ENCODE peak calls at places on chromosomes 16 and 17, in six cellular contexts. One of them, this sample, is unnamed.

GRCh38 chr16:27483624-27484023 is 66.1 kb downstream of the GTF3C1 start:
- DNase-seq in endothelial cell of umbilical vein: peak
- DNase-seq in HepG2: no peak
- DNase-seq in K562: no peak
- DNase-seq in GM12878: no peak
- DNase-seq in A549: no peak
- DNase-seq in this sample: no peak

GRCh38 chr17:59185997-59186396 is 23.8 kb upstream of the SMG8 start:
- DNase-seq in GM12878: no peak
- DNase-seq in A549: no peak
- DNase-seq in HepG2: no peak
- DNase-seq in endothelial cell of umbilical vein: no peak
- DNase-seq in K562: no peak
- DNase-seq in this sample: no peak

GRCh38 chr16:89906141-89907025 is 12.3 kb upstream of the MC1R start:
- DNase-seq in HepG2: no peak
- DNase-seq in K562: no peak
- DNase-seq in GM12878: no peak
- DNase-seq in A549: no peak
- DNase-seq in endothelial cell of umbilical vein: no peak
- DNase-seq in this sample: no peak

GRCh38 chr17:32357615-32358014 is 7.7 kb downstream of the ZNF207 start:
- DNase-seq in A549: no peak
- DNase-seq in K562: no peak
- DNase-seq in endothelial cell of umbilical vein: no peak
- DNase-seq in HepG2: no peak
- DNase-seq in GM12878: no peak
- DNase-seq in this sample: no peak

GRCh38 chr17:82201498-82201910 is 11.1 kb downstream of the CCDC57 start:
- DNase-seq in HepG2: no peak
- DNase-seq in GM12878: no peak
- DNase-seq in endothelial cell of umbilical vein: no peak
- DNase-seq in K562: no peak
- DNase-seq in A549: no peak
- DNase-seq in this sample: no peak

GRCh38 chr17:54754560-54754959 is 146.1 kb upstream of the TOM1L1 start:
- DNase-seq in K562: peak
- DNase-seq in A549: peak
- DNase-seq in GM12878: no peak
- DNase-seq in endothelial cell of umbilical vein: no peak
- DNase-seq in HepG2: peak
- DNase-seq in this sample: peak

GRCh38 chr16:81522141-81522701 is 77.6 kb downstream of the CMIP start:
- DNase-seq in HepG2: no peak
- DNase-seq in A549: peak
- DNase-seq in K562: peak
- DNase-seq in GM12878: no peak
- DNase-seq in endothelial cell of umbilical vein: no peak
- DNase-seq in this sample: no peak

GRCh38 chr17:7763919-7764318 is 46.4 kb downstream of the DNAH2 start:
- DNase-seq in endothelial cell of umbilical vein: no peak
- DNase-seq in A549: no peak
- DNase-seq in GM12878: no peak
- DNase-seq in K562: no peak
- DNase-seq in HepG2: no peak
- DNase-seq in this sample: no peak

GRCh38 chr16:8905168-8905762 is 23.1 kb downstream of the LITAFD start:
- DNase-seq in GM12878: no peak
- DNase-seq in endothelial cell of umbilical vein: peak
- DNase-seq in A549: peak
- DNase-seq in HepG2: peak
- DNase-seq in K562: no peak
- DNase-seq in this sample: peak

GRCh38 chr17:82716383-82717181 is at the start of gene FN3KRP:
- DNase-seq in A549: peak
- DNase-seq in GM12878: peak
- DNase-seq in K562: peak
- DNase-seq in HepG2: peak
- DNase-seq in endothelial cell of umbilical vein: peak
- DNase-seq in this sample: peak

GRCh38 chr16:11994187-11995119 is 17.9 kb downstream of the SNX29 start:
- DNase-seq in K562: no peak
- DNase-seq in endothelial cell of umbilical vein: peak
- DNase-seq in HepG2: peak
- DNase-seq in A549: no peak
- DNase-seq in GM12878: no peak
- DNase-seq in this sample: peak

GRCh38 chr17:63714550-63715277 is 14.8 kb upstream of the LIMD2 start:
- DNase-seq in HepG2: no peak
- DNase-seq in K562: no peak
- DNase-seq in endothelial cell of umbilical vein: no peak
- DNase-seq in A549: no peak
- DNase-seq in GM12878: no peak
- DNase-seq in this sample: no peak

GRCh38 chr17:21378553-21378952 is 2.4 kb downstream of the KCNJ12 start:
- DNase-seq in K562: peak
- DNase-seq in HepG2: no peak
- DNase-seq in A549: no peak
- DNase-seq in endothelial cell of umbilical vein: no peak
- DNase-seq in GM12878: no peak
- DNase-seq in this sample: no peak

GRCh38 chr17:21377821-21378396 is 1.8 kb downstream of the KCNJ12 start:
- DNase-seq in endothelial cell of umbilical vein: no peak
- DNase-seq in A549: no peak
- DNase-seq in K562: no peak
- DNase-seq in HepG2: no peak
- DNase-seq in GM12878: no peak
- DNase-seq in this sample: no peak

GRCh38 chr17:21376585-21376834 is 353 bp downstream of the KCNJ12 start:
- DNase-seq in K562: peak
- DNase-seq in endothelial cell of umbilical vein: no peak
- DNase-seq in GM12878: no peak
- DNase-seq in A549: no peak
- DNase-seq in HepG2: no peak
- DNase-seq in this sample: no peak

GRCh38 chr17:21375757-21376584 is at the start of gene KCNJ12:
- DNase-seq in A549: peak
- DNase-seq in endothelial cell of umbilical vein: peak
- DNase-seq in HepG2: no peak
- DNase-seq in GM12878: no peak
- DNase-seq in K562: no peak
- DNase-seq in this sample: no peak

DNA sequence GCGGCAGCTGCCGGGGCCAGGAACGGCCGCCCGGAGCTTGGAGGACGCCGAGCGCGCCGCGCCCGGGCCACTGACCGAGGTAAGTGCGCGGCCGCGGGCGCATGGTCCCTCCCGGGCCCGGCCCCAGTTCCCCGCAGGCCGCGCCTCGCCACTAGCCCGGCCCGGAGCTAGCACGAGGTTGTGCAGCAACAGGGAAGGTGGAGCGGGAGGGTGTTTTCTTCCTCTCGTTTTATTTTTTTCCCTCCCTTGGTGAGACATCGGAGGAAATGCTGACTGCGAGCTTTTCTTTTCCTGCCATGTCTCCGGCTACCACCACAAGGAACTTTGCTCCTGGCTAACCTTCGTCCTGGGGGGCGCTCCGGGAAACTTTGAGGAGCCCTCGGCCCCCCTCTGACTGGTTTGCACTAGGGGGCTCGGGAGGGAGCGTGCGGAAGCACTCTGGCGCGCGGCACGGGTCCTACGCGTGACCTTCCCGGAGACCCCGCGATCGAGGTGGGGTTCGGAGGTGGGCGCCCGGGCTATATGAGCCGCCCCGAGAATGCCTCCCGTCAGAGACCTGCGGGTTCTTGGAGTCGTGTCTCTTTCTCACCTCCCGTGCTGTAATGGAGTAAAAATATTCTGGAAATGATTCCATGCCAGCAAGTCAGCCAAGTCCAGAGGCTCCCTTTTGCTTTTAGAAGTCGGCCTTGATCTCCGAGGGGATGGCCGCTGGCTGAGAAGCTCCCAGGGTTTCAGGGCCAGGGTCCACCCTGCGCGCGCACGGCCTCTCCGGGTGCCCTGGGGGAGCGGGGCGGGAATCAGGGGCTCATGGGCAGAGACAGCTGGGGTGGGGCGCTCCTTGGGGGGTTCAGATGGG is 906 bp downstream of the KCNJ12 start:
- DNase-seq in A549: peak
- DNase-seq in GM12878: no peak
- DNase-seq in HepG2: no peak
- DNase-seq in endothelial cell of umbilical vein: peak
- DNase-seq in K562: peak
- DNase-seq in this sample: peak
- TF ChIP-seq MYC in A549: peak
- TF ChIP-seq MYC in GM12878: no peak
- TF ChIP-seq MYC in HepG2: no peak
- TF ChIP-seq MYC in endothelial cell of umbilical vein: no peak
- TF ChIP-seq MYC in K562: no peak
- TF ChIP-seq MYC in this sample: no peak

DNA sequence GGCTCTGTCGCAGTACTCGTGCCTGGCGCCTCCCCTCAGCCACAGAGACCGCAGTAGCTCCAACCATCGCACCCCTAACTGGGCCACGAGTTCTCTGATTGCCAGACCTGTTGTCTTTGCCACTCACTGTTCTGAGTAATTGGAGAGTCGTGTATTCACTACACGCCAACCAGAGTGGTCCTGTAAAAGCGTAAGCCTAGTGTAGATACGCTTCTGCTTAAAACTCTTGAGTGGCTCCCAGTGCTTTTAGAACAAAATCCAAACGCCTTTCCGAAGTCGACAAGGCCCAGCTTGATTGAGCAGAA is 449 bp downstream of the PRMT7 start:
- DNase-seq in GM12878: no peak
- DNase-seq in K562: no peak
- DNase-seq in HepG2: peak
- DNase-seq in endothelial cell of umbilical vein: no peak
- DNase-seq in A549: no peak
- DNase-seq in this sample: peak
- TF ChIP-seq MYC in GM12878: no peak
- TF ChIP-seq MYC in K562: no peak
- TF ChIP-seq MYC in HepG2: no peak
- TF ChIP-seq MYC in endothelial cell of umbilical vein: no peak
- TF ChIP-seq MYC in A549: no peak
- TF ChIP-seq MYC in this sample: no peak

DNA sequence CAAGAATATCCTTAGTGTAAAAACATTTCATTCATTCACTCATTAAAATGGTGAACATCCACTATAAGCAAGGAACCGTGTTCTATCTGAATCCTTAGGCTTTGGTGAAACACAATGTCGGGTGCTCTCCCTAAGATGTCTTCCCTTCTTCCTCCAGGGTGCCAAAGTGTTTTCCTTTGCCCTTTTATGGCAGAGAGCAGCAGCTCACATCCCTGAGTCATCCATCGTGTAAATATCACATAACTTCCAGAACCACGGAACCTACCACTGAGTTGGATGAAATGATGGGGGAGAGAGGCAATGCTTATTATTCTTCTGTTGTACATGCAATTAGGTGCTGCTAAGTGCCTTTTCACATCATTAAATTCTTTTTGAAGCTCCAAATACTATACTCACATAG is 50.2 kb downstream of the DNAH3 start:
- DNase-seq in GM12878: no peak
- DNase-seq in K562: no peak
- DNase-seq in A549: peak
- DNase-seq in endothelial cell of umbilical vein: no peak
- DNase-seq in HepG2: no peak
- DNase-seq in this sample: no peak
- TF ChIP-seq MYC in GM12878: no peak
- TF ChIP-seq MYC in K562: no peak
- TF ChIP-seq MYC in A549: no peak
- TF ChIP-seq MYC in endothelial cell of umbilical vein: no peak
- TF ChIP-seq MYC in HepG2: no peak
- TF ChIP-seq MYC in this sample: no peak

GRCh38 chr17:64785050-64785449 is 122.9 kb upstream of the SMURF2 start:
- DNase-seq in HepG2: no peak
- DNase-seq in endothelial cell of umbilical vein: no peak
- DNase-seq in A549: no peak
- DNase-seq in GM12878: no peak
- DNase-seq in K562: no peak
- DNase-seq in this sample: no peak
- TF ChIP-seq MYC in HepG2: no peak
- TF ChIP-seq MYC in endothelial cell of umbilical vein: no peak
- TF ChIP-seq MYC in A549: no peak
- TF ChIP-seq MYC in GM12878: no peak
- TF ChIP-seq MYC in K562: no peak
- TF ChIP-seq MYC in this sample: no peak

GRCh38 chr16:1068451-1068850 is 4.1 kb upstream of the SSTR5 start:
- DNase-seq in K562: no peak
- DNase-seq in endothelial cell of umbilical vein: no peak
- DNase-seq in A549: no peak
- DNase-seq in HepG2: no peak
- DNase-seq in GM12878: no peak
- DNase-seq in this sample: no peak

GRCh38 chr16:1069154-1069553 is 3.4 kb upstream of the SSTR5 start:
- DNase-seq in K562: no peak
- DNase-seq in endothelial cell of umbilical vein: no peak
- DNase-seq in GM12878: no peak
- DNase-seq in A549: no peak
- DNase-seq in HepG2: no peak
- DNase-seq in this sample: no peak

GRCh38 chr16:1067629-1068028 is 4.9 kb upstream of the SSTR5 start:
- DNase-seq in GM12878: no peak
- DNase-seq in endothelial cell of umbilical vein: no peak
- DNase-seq in K562: no peak
- DNase-seq in A549: no peak
- DNase-seq in HepG2: no peak
- DNase-seq in this sample: no peak

GRCh38 chr16:1065466-1066128 is 7.0 kb upstream of the SSTR5 start:
- DNase-seq in K562: no peak
- DNase-seq in endothelial cell of umbilical vein: no peak
- DNase-seq in HepG2: no peak
- DNase-seq in GM12878: no peak
- DNase-seq in A549: no peak
- DNase-seq in this sample: no peak

GRCh38 chr16:1066584-1067172 is 5.9 kb upstream of the SSTR5 start:
- DNase-seq in A549: no peak
- DNase-seq in HepG2: no peak
- DNase-seq in endothelial cell of umbilical vein: no peak
- DNase-seq in GM12878: no peak
- DNase-seq in K562: no peak
- DNase-seq in this sample: no peak
- TF ChIP-seq MYC in A549: no peak
- TF ChIP-seq MYC in HepG2: no peak
- TF ChIP-seq MYC in endothelial cell of umbilical vein: no peak
- TF ChIP-seq MYC in GM12878: no peak
- TF ChIP-seq MYC in K562: no peak
- TF ChIP-seq MYC in this sample: no peak

GRCh38 chr16:55778718-55779117 is 54.2 kb downstream of the CES1 start:
- DNase-seq in A549: no peak
- DNase-seq in K562: no peak
- DNase-seq in endothelial cell of umbilical vein: no peak
- DNase-seq in HepG2: no peak
- DNase-seq in GM12878: no peak
- DNase-seq in this sample: peak

GRCh38 chr16:55775857-55776256 is 57.0 kb downstream of the CES1 start:
- DNase-seq in A549: no peak
- DNase-seq in K562: no peak
- DNase-seq in endothelial cell of umbilical vein: no peak
- DNase-seq in GM12878: no peak
- DNase-seq in HepG2: no peak
- DNase-seq in this sample: no peak

GRCh38 chr16:55779391-55780094 is 53.4 kb downstream of the CES1 start:
- DNase-seq in HepG2: no peak
- DNase-seq in A549: no peak
- DNase-seq in K562: no peak
- DNase-seq in endothelial cell of umbilical vein: no peak
- DNase-seq in GM12878: no peak
- DNase-seq in this sample: no peak

GRCh38 chr16:55773859-55774549 is 58.9 kb downstream of the CES1 start:
- DNase-seq in GM12878: no peak
- DNase-seq in HepG2: no peak
- DNase-seq in K562: no peak
- DNase-seq in A549: peak
- DNase-seq in endothelial cell of umbilical vein: no peak
- DNase-seq in this sample: no peak
- TF ChIP-seq MYC in GM12878: no peak
- TF ChIP-seq MYC in HepG2: no peak
- TF ChIP-seq MYC in K562: no peak
- TF ChIP-seq MYC in A549: no peak
- TF ChIP-seq MYC in endothelial cell of umbilical vein: no peak
- TF ChIP-seq MYC in this sample: no peak

This sample was measured in NB4.